ENCODE peak calls at places on chromosomes 12 and 14, in eight cellular contexts. One of them, this sample, is unnamed.

GRCh38 chr12:123089631-123090353 is 61.1 kb downstream of the PITPNM2 start:
- DNase-seq in breast epithelium: no peak
- DNase-seq in endothelial cell of umbilical vein: peak; percentile 84
- DNase-seq in heart left ventricle: no peak
- DNase-seq in IMR-90: peak; percentile 99
- DNase-seq in spleen: no peak
- DNase-seq in HCT116: peak; percentile 90
- DNase-seq in ovary: no peak
- DNase-seq in this sample: no peak

GRCh38 chr14:49679271-49679670 is 8.7 kb downstream of the POLE2 start:
- DNase-seq in breast epithelium: no peak
- DNase-seq in endothelial cell of umbilical vein: no peak
- DNase-seq in heart left ventricle: no peak
- DNase-seq in IMR-90: peak; percentile 30
- DNase-seq in spleen: no peak
- DNase-seq in HCT116: no peak
- DNase-seq in ovary: no peak
- DNase-seq in this sample: no peak

GRCh38 chr14:61479746-61480502 is 158.5 kb downstream of the PRKCH start:
- DNase-seq in breast epithelium: no peak
- DNase-seq in endothelial cell of umbilical vein: peak; percentile 39
- DNase-seq in heart left ventricle: no peak
- DNase-seq in IMR-90: peak; percentile 66
- DNase-seq in spleen: no peak
- DNase-seq in HCT116: no peak
- DNase-seq in ovary: no peak
- DNase-seq in this sample: no peak

GRCh38 chr12:116561181-116561821 is 2.1 kb downstream of the MAP1LC3B2 start:
- DNase-seq in breast epithelium: no peak
- DNase-seq in endothelial cell of umbilical vein: no peak
- DNase-seq in heart left ventricle: no peak
- DNase-seq in IMR-90: no peak
- DNase-seq in spleen: no peak
- DNase-seq in HCT116: no peak
- DNase-seq in ovary: no peak
- DNase-seq in this sample: no peak

GRCh38 chr12:121296618-121297476 is at the start of gene CAMKK2:
- DNase-seq in breast epithelium: peak; percentile 73
- DNase-seq in endothelial cell of umbilical vein: peak; percentile 80
- DNase-seq in heart left ventricle: peak; percentile 88
- DNase-seq in IMR-90: peak; percentile 70
- DNase-seq in spleen: peak; percentile 96
- DNase-seq in HCT116: peak; percentile 54
- DNase-seq in ovary: peak; percentile 89
- DNase-seq in this sample: peak; percentile 88

GRCh38 chr14:84036863-84037262 is 1493.1 kb upstream of the FLRT2 start:
- DNase-seq in breast epithelium: no peak
- DNase-seq in endothelial cell of umbilical vein: peak; percentile 74
- DNase-seq in heart left ventricle: no peak
- DNase-seq in IMR-90: peak; percentile 42
- DNase-seq in spleen: no peak
- DNase-seq in HCT116: no peak
- DNase-seq in ovary: no peak
- DNase-seq in this sample: no peak

GRCh38 chr14:20551606-20552005 is 9.2 kb downstream of the RNASE9 start:
- DNase-seq in breast epithelium: no peak
- DNase-seq in endothelial cell of umbilical vein: no peak
- DNase-seq in heart left ventricle: no peak
- DNase-seq in IMR-90: no peak
- DNase-seq in spleen: no peak
- DNase-seq in HCT116: no peak
- DNase-seq in ovary: no peak
- DNase-seq in this sample: no peak

GRCh38 chr12:31589582-31589895 is 1.4 kb downstream of the DENND5B start:
- DNase-seq in breast epithelium: no peak
- DNase-seq in endothelial cell of umbilical vein: peak; percentile 83
- DNase-seq in heart left ventricle: peak; percentile 72
- DNase-seq in IMR-90: no peak
- DNase-seq in spleen: peak; percentile 89
- DNase-seq in HCT116: no peak
- DNase-seq in ovary: no peak
- DNase-seq in this sample: no peak

GRCh38 chr12:131024026-131024425 is 70.3 kb downstream of the ADGRD1 start:
- DNase-seq in breast epithelium: no peak
- DNase-seq in endothelial cell of umbilical vein: no peak
- DNase-seq in heart left ventricle: no peak
- DNase-seq in IMR-90: no peak
- DNase-seq in spleen: no peak
- DNase-seq in HCT116: no peak
- DNase-seq in ovary: no peak
- DNase-seq in this sample: no peak

GRCh38 chr14:96198430-96199133 is 6.1 kb upstream of the BDKRB2 start:
- DNase-seq in breast epithelium: no peak
- DNase-seq in endothelial cell of umbilical vein: peak; percentile 11
- DNase-seq in heart left ventricle: no peak
- DNase-seq in IMR-90: no peak
- DNase-seq in spleen: no peak
- DNase-seq in HCT116: no peak
- DNase-seq in ovary: no peak
- DNase-seq in this sample: no peak

GRCh38 chr12:132743831-132744230 is 17.8 kb downstream of the ANKLE2 start:
- DNase-seq in breast epithelium: no peak
- DNase-seq in endothelial cell of umbilical vein: no peak
- DNase-seq in heart left ventricle: no peak
- DNase-seq in IMR-90: no peak
- DNase-seq in spleen: no peak
- DNase-seq in HCT116: no peak
- DNase-seq in ovary: no peak
- DNase-seq in this sample: no peak

GRCh38 chr12:15629108-15629507 is 160.1 kb downstream of the EPS8 start:
- DNase-seq in breast epithelium: no peak
- DNase-seq in endothelial cell of umbilical vein: peak; percentile 90
- DNase-seq in heart left ventricle: peak; percentile 81
- DNase-seq in IMR-90: peak; percentile 98
- DNase-seq in spleen: no peak
- DNase-seq in HCT116: peak; percentile 94
- DNase-seq in ovary: peak; percentile 64
- DNase-seq in this sample: peak; percentile 84

DNA sequence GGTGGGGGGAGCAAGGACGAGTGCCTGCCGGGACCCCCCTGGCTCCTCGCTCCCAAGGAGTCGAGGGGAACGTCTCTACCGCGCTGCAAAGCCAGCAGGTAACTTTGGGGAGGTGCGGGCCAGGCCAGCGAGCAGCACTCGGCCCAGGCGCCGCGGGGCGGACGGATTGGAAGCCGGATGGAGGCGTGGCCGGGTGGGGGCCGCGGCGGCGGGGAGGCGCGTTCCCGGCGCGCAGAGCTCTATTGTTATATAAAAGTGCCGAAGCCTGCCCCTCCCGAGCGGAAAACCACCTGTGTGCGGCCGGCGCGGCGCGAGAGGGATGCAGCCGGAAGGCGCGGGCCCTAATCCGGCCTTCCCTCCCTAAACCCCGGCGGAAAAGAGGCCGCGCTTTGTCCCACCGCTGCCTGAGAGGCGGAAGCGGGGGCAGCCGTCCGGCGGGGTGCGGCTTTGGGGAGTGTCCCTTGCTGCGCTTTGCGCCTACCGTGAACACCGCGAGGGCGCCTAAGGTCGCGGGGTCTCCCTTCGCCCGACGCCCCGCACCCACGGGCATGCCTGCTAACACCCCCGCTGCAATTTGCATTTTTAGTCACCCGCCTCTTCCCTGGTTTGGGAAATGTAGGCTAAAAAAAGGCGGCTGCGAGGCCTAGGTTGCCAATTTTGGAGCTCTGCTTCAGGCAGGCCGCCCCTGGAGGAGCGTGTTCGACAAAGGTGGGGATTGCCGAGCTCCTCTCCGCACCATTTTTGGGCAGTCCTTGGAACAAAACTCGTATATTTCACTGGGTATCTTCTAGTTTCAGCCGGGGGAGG is 1.7 kb upstream of the DUSP6 start:
- DNase-seq in breast epithelium: peak; percentile 85
- DNase-seq in endothelial cell of umbilical vein: peak; percentile 66
- DNase-seq in heart left ventricle: peak; percentile 86
- DNase-seq in IMR-90: peak; percentile 63
- DNase-seq in spleen: peak; percentile 96
- DNase-seq in HCT116: peak; percentile 73
- DNase-seq in ovary: peak; percentile 71
- DNase-seq in this sample: peak; percentile 62
- TF ChIP-seq POLR2A in breast epithelium: no peak
- TF ChIP-seq POLR2A in endothelial cell of umbilical vein: peak; percentile 58
- TF ChIP-seq POLR2A in heart left ventricle: no peak
- TF ChIP-seq POLR2A in IMR-90: peak; percentile 43
- TF ChIP-seq POLR2A in spleen: peak; percentile 36
- TF ChIP-seq POLR2A in HCT116: peak; percentile 57
- TF ChIP-seq POLR2A in ovary: no peak
- TF ChIP-seq POLR2A in this sample: peak; percentile 27

GRCh38 chr12:105222326-105222655 is 13.7 kb downstream of the APPL2 start:
- DNase-seq in breast epithelium: no peak
- DNase-seq in endothelial cell of umbilical vein: no peak
- DNase-seq in heart left ventricle: no peak
- DNase-seq in IMR-90: no peak
- DNase-seq in spleen: no peak
- DNase-seq in HCT116: no peak
- DNase-seq in ovary: no peak
- DNase-seq in this sample: no peak
- H3K4me1 ChIP-seq in breast epithelium: no peaks in the 10 kb centered on the region
- H3K4me1 ChIP-seq in endothelial cell of umbilical vein: peaks cover 12% of the 10 kb centered on the region
- H3K4me1 ChIP-seq in heart left ventricle: peaks cover 85% of the 10 kb centered on the region
- H3K4me1 ChIP-seq in IMR-90: peaks cover 10% of the 10 kb centered on the region
- H3K4me1 ChIP-seq in spleen: peaks cover 30% of the 10 kb centered on the region
- H3K4me1 ChIP-seq in HCT116: no peaks in the 10 kb centered on the region
- H3K4me1 ChIP-seq in ovary: peaks cover 13% of the 10 kb centered on the region
- H3K4me1 ChIP-seq in this sample: peaks cover 5% of the 10 kb centered on the region

GRCh38 chr12:128815779-128816642 is 7.7 kb downstream of the SLC15A4 start:
- DNase-seq in breast epithelium: no peak
- DNase-seq in endothelial cell of umbilical vein: no peak
- DNase-seq in heart left ventricle: no peak
- DNase-seq in IMR-90: no peak
- DNase-seq in spleen: no peak
- DNase-seq in HCT116: no peak
- DNase-seq in ovary: no peak
- DNase-seq in this sample: no peak
- H3K4me3 ChIP-seq in breast epithelium: no peak overlapping the region
- H3K4me3 ChIP-seq in endothelial cell of umbilical vein: no peak overlapping the region
- H3K4me3 ChIP-seq in heart left ventricle: no peak overlapping the region
- H3K4me3 ChIP-seq in IMR-90: no peak overlapping the region
- H3K4me3 ChIP-seq in spleen: peak overlapping the region; percentile 97
- H3K4me3 ChIP-seq in HCT116: no peak overlapping the region
- H3K4me3 ChIP-seq in ovary: no peak overlapping the region
- H3K4me3 ChIP-seq in this sample: no peak overlapping the region

DNA sequence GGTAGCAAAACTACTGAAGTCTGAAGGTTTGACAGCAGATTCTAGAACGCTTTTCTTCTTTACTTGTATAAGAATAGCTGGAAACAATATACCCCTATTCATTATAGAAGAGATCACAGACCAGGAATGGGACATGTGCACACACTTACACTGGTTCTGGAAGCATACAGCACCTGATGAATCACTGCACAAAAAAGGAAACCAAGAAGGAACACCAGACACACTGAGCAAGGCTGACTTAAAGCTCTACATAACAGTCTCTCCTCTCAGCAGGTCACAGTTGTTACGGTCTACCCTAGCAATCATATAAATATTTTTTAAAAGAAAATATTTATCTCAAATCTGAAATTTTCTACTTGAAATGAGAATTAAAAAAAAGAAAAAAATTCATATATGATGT is 13.5 kb downstream of the ATP2B1 start:
- DNase-seq in breast epithelium: no peak
- DNase-seq in endothelial cell of umbilical vein: peak; percentile 38
- DNase-seq in heart left ventricle: no peak
- DNase-seq in IMR-90: peak; percentile 77
- DNase-seq in spleen: no peak
- DNase-seq in HCT116: no peak
- DNase-seq in ovary: no peak
- DNase-seq in this sample: no peak
- TF ChIP-seq POLR2A in breast epithelium: no peak
- TF ChIP-seq POLR2A in endothelial cell of umbilical vein: no peak
- TF ChIP-seq POLR2A in heart left ventricle: no peak
- TF ChIP-seq POLR2A in IMR-90: no peak
- TF ChIP-seq POLR2A in spleen: no peak
- TF ChIP-seq POLR2A in HCT116: no peak
- TF ChIP-seq POLR2A in ovary: no peak
- TF ChIP-seq POLR2A in this sample: no peak

DNA sequence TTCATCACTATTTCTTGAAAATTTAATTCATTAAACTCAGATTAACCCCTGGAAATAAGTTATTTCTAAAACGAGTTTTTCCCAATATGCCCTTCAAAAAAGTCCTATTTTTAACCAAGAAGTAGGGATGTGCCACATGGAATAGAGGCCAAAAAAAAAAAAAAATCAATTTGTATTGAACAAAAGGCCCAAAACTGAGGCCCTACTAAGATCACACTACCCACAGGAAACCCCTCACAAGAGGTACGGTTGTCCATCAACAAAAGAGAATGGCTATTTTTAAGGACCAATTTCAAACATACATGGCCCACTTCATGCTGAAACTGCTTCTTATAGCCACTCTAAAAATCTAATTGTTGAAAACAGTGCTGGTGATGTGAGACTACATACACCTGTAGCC is 7.5 kb upstream of the BAZ2A start:
- DNase-seq in breast epithelium: no peak
- DNase-seq in endothelial cell of umbilical vein: no peak
- DNase-seq in heart left ventricle: no peak
- DNase-seq in IMR-90: no peak
- DNase-seq in spleen: no peak
- DNase-seq in HCT116: no peak
- DNase-seq in ovary: no peak
- DNase-seq in this sample: no peak
- H3K4me1 ChIP-seq in breast epithelium: peaks cover 18% of the 10 kb centered on the region
- H3K4me1 ChIP-seq in endothelial cell of umbilical vein: peaks cover 27% of the 10 kb centered on the region
- H3K4me1 ChIP-seq in heart left ventricle: peaks cover 58% of the 10 kb centered on the region
- H3K4me1 ChIP-seq in IMR-90: peaks cover 4% of the 10 kb centered on the region
- H3K4me1 ChIP-seq in spleen: peaks cover 29% of the 10 kb centered on the region
- H3K4me1 ChIP-seq in HCT116: peaks cover 26% of the 10 kb centered on the region
- H3K4me1 ChIP-seq in ovary: peaks cover 12% of the 10 kb centered on the region
- H3K4me1 ChIP-seq in this sample: peaks cover 13% of the 10 kb centered on the region

This sample was measured in uterus.